ENCODE peak calls at places on chromosomes 6 and 20, in seven cellular contexts. G, Z, S, K, D, X and P are unnamed samples.

GRCh38 chr6:5135783-5136376 is 50.7 kb downstream of the PPP1R3G start:
- DNase-seq in G (peak), Z (no peak), S (no peak), K (peak), D (no peak), X (no peak), P (peak)

GRCh38 chr6:32212076-32212760 is 11.6 kb downstream of the NOTCH4 start:
- DNase-seq in G (no peak), Z (no peak), S (no peak), K (no peak), D (no peak), X (no peak), P (no peak)

GRCh38 chr6:72466971-72467566 is 154.8 kb upstream of the KCNQ5 start:
- DNase-seq in G (no peak), Z (no peak), S (no peak), K (no peak), D (no peak), X (no peak), P (no peak)

GRCh38 chr6:146289816-146290588 is 253.6 kb upstream of the RAB32 start:
- DNase-seq in G (no peak), Z (no peak), S (peak), K (no peak), D (no peak), X (no peak), P (no peak)

GRCh38 chr6:153780011-153780410 is 259.0 kb upstream of the OPRM1 start:
- DNase-seq in G (no peak), Z (no peak), S (no peak), K (no peak), D (no peak), X (no peak), P (no peak)

GRCh38 chr6:15547379-15547778 is 115.4 kb downstream of the DTNBP1 start:
- DNase-seq in G (no peak), Z (no peak), S (peak), K (no peak), D (no peak), X (no peak), P (no peak)

GRCh38 chr20:41650221-41650948 is 32.2 kb upstream of the CHD6 start:
- DNase-seq in G (no peak), Z (no peak), S (no peak), K (no peak), D (peak), X (no peak), P (no peak)

GRCh38 chr6:19356692-19357091 is 480.5 kb upstream of the ID4 start:
- DNase-seq in G (no peak), Z (no peak), S (no peak), K (no peak), D (no peak), X (no peak), P (no peak)

GRCh38 chr6:153058291-153058690 is 55.8 kb upstream of the MTRF1L start:
- DNase-seq in G (no peak), Z (no peak), S (peak), K (no peak), D (no peak), X (no peak), P (peak)

GRCh38 chr20:4613184-4613583 is 108.5 kb upstream of the PRND start:
- DNase-seq in G (no peak), Z (no peak), S (no peak), K (no peak), D (no peak), X (no peak), P (no peak)

GRCh38 chr6:35491558-35492541 is 5.0 kb downstream of the TEAD3 start:
- DNase-seq in G (no peak), Z (no peak), S (no peak), K (no peak), D (no peak), X (no peak), P (no peak)

GRCh38 chr6:9612489-9612888 is 802.4 kb downstream of the TFAP2A start:
- DNase-seq in G (no peak), Z (no peak), S (peak), K (no peak), D (no peak), X (no peak), P (no peak)

GRCh38 chr6:149938571-149939462 is 3.0 kb upstream of the ULBP2 start:
- DNase-seq in G (no peak), Z (peak), S (no peak), K (no peak), D (no peak), X (peak), P (no peak)

GRCh38 chr20:9427977-9428607 is 86.3 kb upstream of the LAMP5 start:
- DNase-seq in G (no peak), Z (no peak), S (no peak), K (no peak), D (no peak), X (no peak), P (no peak)

GRCh38 chr6:102995491-102995890 is 1602.0 kb downstream of the GRIK2 start:
- DNase-seq in G (no peak), Z (no peak), S (no peak), K (no peak), D (no peak), X (no peak), P (no peak)

GRCh38 chr20:9081423-9081966 is 12.6 kb downstream of the PLCB4 start:
- DNase-seq in G (no peak), Z (no peak), S (peak), K (no peak), D (no peak), X (no peak), P (no peak)

GRCh38 chr6:92790381-92790780 is 629.0 kb downstream of the EPHA7 start:
- DNase-seq in G (no peak), Z (no peak), S (no peak), K (no peak), D (no peak), X (no peak), P (no peak)

GRCh38 chr20:11452326-11452725 is 465.4 kb upstream of the BTBD3 start:
- DNase-seq in G (no peak), Z (no peak), S (peak), K (no peak), D (no peak), X (no peak), P (no peak)

GRCh38 chr6:37088897-37089296 is 81.1 kb upstream of the PIM1 start:
- DNase-seq in G (no peak), Z (no peak), S (peak), K (no peak), D (no peak), X (no peak), P (no peak)

GRCh38 chr20:40568200-40568599 is 120.8 kb downstream of the MAFB start:
- DNase-seq in G (no peak), Z (no peak), S (no peak), K (no peak), D (no peak), X (no peak), P (no peak)

GRCh38 chr6:33201147-33201545 is 479 bp downstream of the SLC39A7 start:
- DNase-seq in G (no peak), Z (no peak), S (no peak), K (no peak), D (no peak), X (no peak), P (no peak)

GRCh38 chr20:5680227-5680626 is 70.0 kb upstream of the SHLD1 start:
- DNase-seq in G (no peak), Z (no peak), S (peak), K (no peak), D (no peak), X (no peak), P (no peak)

GRCh38 chr20:46931699-46932098 is 37.1 kb downstream of the EYA2 start:
- DNase-seq in G (no peak), Z (no peak), S (no peak), K (peak), D (no peak), X (no peak), P (no peak)

GRCh38 chr6:53530780-53531386 is 14.0 kb downstream of the GCLC start:
- DNase-seq in G (no peak), Z (no peak), S (no peak), K (no peak), D (no peak), X (no peak), P (no peak)

GRCh38 chr6:33374359-33374910 is 17.2 kb upstream of the KIFC1 start:
- DNase-seq in G (no peak), Z (no peak), S (no peak), K (no peak), D (no peak), X (no peak), P (no peak)

GRCh38 chr6:132683543-132683942 is 24.6 kb upstream of the TAAR1 start:
- DNase-seq in G (no peak), Z (no peak), S (peak), K (no peak), D (no peak), X (no peak), P (no peak)

GRCh38 chr6:24981385-24981758 is 45.6 kb upstream of the RIPOR2 start:
- DNase-seq in G (no peak), Z (no peak), S (peak), K (no peak), D (no peak), X (no peak), P (no peak)

GRCh38 chr6:7827142-7827541 is 83.4 kb downstream of the TXNDC5 start:
- DNase-seq in G (no peak), Z (no peak), S (peak), K (no peak), D (no peak), X (no peak), P (no peak)

GRCh38 chr6:121435444-121436069 is at the start of gene GJA1:
- DNase-seq in G (no peak), Z (no peak), S (peak), K (peak), D (no peak), X (no peak), P (no peak)

GRCh38 chr6:35484921-35485392 is 11.9 kb downstream of the TEAD3 start:
- DNase-seq in G (no peak), Z (no peak), S (peak), K (no peak), D (no peak), X (no peak), P (no peak)

GRCh38 chr6:33430334-33430733 is 10.5 kb downstream of the SYNGAP1 start:
- DNase-seq in G (no peak), Z (no peak), S (no peak), K (no peak), D (no peak), X (no peak), P (no peak)

GRCh38 chr6:152155792-152156191 is 348.3 kb downstream of the ESR1 start:
- DNase-seq in G (no peak), Z (no peak), S (no peak), K (no peak), D (no peak), X (no peak), P (no peak)

GRCh38 chr20:58523916-58524315 is 8.7 kb upstream of the APCDD1L start:
- DNase-seq in G (no peak), Z (no peak), S (peak), K (no peak), D (no peak), X (no peak), P (no peak)

GRCh38 chr6:109349419-109349987 is 32.8 kb downstream of the CD164 start:
- DNase-seq in G (no peak), Z (no peak), S (peak), K (peak), D (peak), X (no peak), P (peak)

GRCh38 chr6:114033606-114034005 is 62.7 kb upstream of the HDAC2 start:
- DNase-seq in G (no peak), Z (no peak), S (no peak), K (no peak), D (no peak), X (no peak), P (no peak)

GRCh38 chr6:17907467-17908229 is 79.8 kb downstream of the KIF13A start:
- DNase-seq in G (peak), Z (no peak), S (peak), K (peak), D (peak), X (no peak), P (peak)
- TF ChIP-seq POLR2A in G (no peak), Z (no peak), S (no peak), K (no peak), D (no peak), X (no peak), P (peak)

GRCh38 chr6:403659-404655 is 12.4 kb downstream of the IRF4 start:
- DNase-seq in G (no peak), Z (no peak), S (no peak), K (no peak), D (no peak), X (no peak), P (no peak)
- TF ChIP-seq POLR2A in G (no peak), Z (peak), S (no peak), K (no peak), D (no peak), X (peak), P (no peak)

GRCh38 chr6:136253734-136254133 is 3.6 kb upstream of the MTFR2 start:
- DNase-seq in G (no peak), Z (no peak), S (no peak), K (no peak), D (no peak), X (no peak), P (no peak)

GRCh38 chr6:136250686-136251008 is 536 bp upstream of the MTFR2 start:
- DNase-seq in G (no peak), Z (no peak), S (no peak), K (no peak), D (no peak), X (no peak), P (no peak)

GRCh38 chr6:136251394-136251793 is 1.3 kb upstream of the MTFR2 start:
- DNase-seq in G (no peak), Z (no peak), S (no peak), K (no peak), D (no peak), X (no peak), P (peak)

GRCh38 chr6:136252441-136252840 is 2.3 kb upstream of the MTFR2 start:
- DNase-seq in G (no peak), Z (no peak), S (no peak), K (no peak), D (no peak), X (no peak), P (peak)

DNA sequence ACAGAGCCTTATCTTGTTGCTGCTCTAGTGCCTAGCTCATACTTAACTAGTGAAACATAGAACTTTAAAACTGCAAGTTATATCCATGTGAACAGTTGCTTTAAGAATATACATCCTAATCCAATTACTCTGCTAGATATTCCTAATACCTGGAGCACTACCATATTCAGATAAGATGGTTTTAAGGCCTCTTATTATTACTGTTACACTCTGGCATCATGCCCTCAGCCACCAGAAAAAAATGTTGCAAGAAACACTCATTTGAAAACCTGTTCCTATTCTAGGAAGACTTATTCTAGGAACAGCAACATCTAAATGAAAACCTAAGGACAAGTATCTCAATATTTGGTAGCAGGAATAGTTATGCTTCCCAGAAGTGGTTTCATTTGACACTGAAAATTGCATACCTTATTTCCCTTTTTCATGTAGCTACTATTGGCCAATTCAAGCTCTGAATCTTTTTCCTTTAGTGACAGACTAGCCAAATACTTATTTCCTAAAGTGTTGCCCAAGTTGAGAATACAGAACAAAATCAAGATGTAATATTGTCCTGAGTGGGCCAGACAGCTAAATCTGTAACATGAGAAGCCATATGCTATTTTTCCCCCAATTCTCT is 4.8 kb upstream of the MTFR2 start:
- DNase-seq in G (no peak), Z (no peak), S (no peak), K (no peak), D (no peak), X (no peak), P (no peak)
- TF ChIP-seq POLR2A in G (no peak), Z (peak), S (no peak), K (no peak), D (no peak), X (no peak), P (no peak)

GRCh38 chr20:31720486-31721407 is 1.9 kb downstream of the BCL2L1 start:
- DNase-seq in G (no peak), Z (no peak), S (no peak), K (no peak), D (peak), X (no peak), P (peak)

GRCh38 chr20:31719644-31720485 is 2.8 kb downstream of the BCL2L1 start:
- DNase-seq in G (no peak), Z (no peak), S (no peak), K (no peak), D (peak), X (no peak), P (peak)

GRCh38 chr20:31722388-31723281 is at the start of gene BCL2L1:
- DNase-seq in G (peak), Z (peak), S (peak), K (peak), D (peak), X (no peak), P (peak)

GRCh38 chr20:31721408-31722332 is 998 bp downstream of the BCL2L1 start:
- DNase-seq in G (no peak), Z (no peak), S (no peak), K (no peak), D (peak), X (no peak), P (peak)

DNA sequence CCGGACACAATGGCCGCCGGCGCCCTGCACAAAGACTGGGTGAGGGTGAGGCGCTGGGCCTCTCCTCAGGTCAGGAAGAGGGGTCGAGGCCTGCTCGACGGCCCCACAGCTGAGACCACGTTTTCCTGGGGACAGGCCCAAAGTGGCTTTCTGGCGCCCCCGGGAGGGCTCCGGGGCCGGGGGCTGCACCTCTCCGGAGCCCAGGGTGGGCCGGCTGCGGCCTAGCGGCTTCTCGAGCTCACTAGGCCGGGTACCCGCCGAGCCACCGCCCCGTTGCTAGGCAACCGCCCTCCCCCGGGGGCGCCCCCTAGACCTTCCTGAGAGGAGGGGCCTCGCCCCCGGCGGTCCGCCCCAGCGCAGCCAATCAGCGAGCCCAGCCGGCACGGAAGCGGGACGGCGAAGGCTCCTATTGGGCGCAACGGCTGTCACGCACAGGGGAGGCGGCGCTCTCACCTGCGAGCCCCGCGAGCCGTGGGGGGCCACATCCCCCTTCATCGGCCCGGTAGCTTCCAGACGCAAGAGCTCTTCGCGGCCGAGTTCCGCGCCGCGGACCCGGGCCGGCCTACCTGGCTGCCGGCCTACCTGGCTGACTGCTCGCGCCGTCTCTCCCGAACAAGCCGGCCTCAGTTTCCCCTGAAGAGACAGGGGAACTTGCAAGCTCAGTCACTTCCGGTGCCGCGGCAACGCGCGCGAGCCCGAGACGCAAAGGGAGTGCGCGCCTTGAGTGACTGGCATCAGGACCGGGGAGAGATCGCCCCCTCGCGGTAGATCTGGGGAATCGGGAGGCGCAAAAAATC is 812 bp upstream of the BCL2L1 start:
- DNase-seq in G (peak), Z (peak), S (peak), K (peak), D (peak), X (peak), P (peak)
- TF ChIP-seq POLR2A in G (peak), Z (peak), S (peak), K (peak), D (peak), X (peak), P (peak)